ENCODE peak calls at places on chromosomes 11 and 22, in six cellular contexts. D is epithelial cell of esophagus, G is HCT116, Q is lung, V is K562, F is fibroblast of lung. X is an unnamed sample.

GRCh38 chr11:1924121-1924520 is 4.6 kb downstream of the TNNT3 start:
- DNase-seq in D (peak), F (no peak), Q (no peak), G (no peak), V (no peak), X (no peak)

GRCh38 chr11:114559425-114560310 is at the start of gene NXPE1:
- DNase-seq in D (no peak), Q (no peak), V (no peak), F (no peak), G (no peak), X (no peak)

GRCh38 chr11:72738199-72739141 is 13.7 kb downstream of the ARAP1 start:
- DNase-seq in D (peak), Q (peak), F (peak), G (no peak), V (peak), X (no peak)

GRCh38 chr11:61486779-61487178 is 21.8 kb upstream of the LRRC10B start:
- DNase-seq in D (peak), V (no peak), Q (no peak), G (no peak), F (no peak), X (no peak)

GRCh38 chr11:4068962-4069361 is 25.6 kb upstream of the RRM1 start:
- DNase-seq in G (no peak), D (no peak), Q (no peak), V (no peak), F (no peak), X (no peak)

GRCh38 chr22:45425531-45426265 is 12.2 kb downstream of the RIBC2 start:
- DNase-seq in Q (no peak), F (no peak), G (no peak), D (no peak), V (no peak), X (no peak)

GRCh38 chr11:92589512-92589911 is 364.9 kb downstream of the FAT3 start:
- DNase-seq in Q (no peak), G (no peak), F (no peak), V (no peak), D (no peak), X (no peak)

GRCh38 chr11:4680341-4680740 is 17.3 kb downstream of the OR51E2 start:
- DNase-seq in G (no peak), Q (no peak), F (no peak), V (no peak), D (no peak), X (no peak)

GRCh38 chr11:64510759-64511158 is 80.3 kb upstream of the SLC22A12 start:
- DNase-seq in G (no peak), D (no peak), F (no peak), Q (no peak), V (no peak), X (no peak)

GRCh38 chr11:95157824-95158223 is 68.2 kb downstream of the ENDOD1 start:
- DNase-seq in F (no peak), Q (no peak), G (no peak), V (no peak), D (no peak), X (no peak)

GRCh38 chr22:46604306-46604690 is 15.9 kb upstream of the GRAMD4 start:
- DNase-seq in F (peak), V (peak), D (no peak), G (no peak), Q (no peak), X (no peak)

GRCh38 chr11:67276821-67277230 is 10.6 kb downstream of the GRK2 start:
- DNase-seq in Q (no peak), F (peak), D (no peak), G (no peak), V (peak), X (no peak)

GRCh38 chr11:112348480-112349029 is 87.9 kb upstream of the PLET1 start:
- DNase-seq in F (no peak), D (no peak), Q (no peak), G (no peak), V (no peak), X (no peak)

GRCh38 chr11:3186166-3186953 is 21.2 kb upstream of the OSBPL5 start:
- DNase-seq in F (no peak), Q (no peak), V (no peak), D (no peak), G (no peak), X (no peak)

GRCh38 chr11:92477686-92478085 is 253.1 kb downstream of the FAT3 start:
- DNase-seq in F (no peak), D (no peak), V (no peak), G (no peak), Q (no peak), X (no peak)

GRCh38 chr11:8730697-8731020 is 48.1 kb downstream of the RPL27A start:
- DNase-seq in G (no peak), V (no peak), D (no peak), F (no peak), Q (no peak), X (no peak)

GRCh38 chr11:66619080-66619554 is 2.7 kb downstream of the RBM14 start:
- DNase-seq in D (peak), Q (no peak), G (no peak), F (peak), V (no peak), X (no peak)

GRCh38 chr22:38850941-38851849 is 7.4 kb upstream of the NPTXR start:
- DNase-seq in Q (no peak), F (peak), V (peak), D (peak), G (peak), X (no peak)

GRCh38 chr11:76602431-76602861 is 68.1 kb downstream of the LRRC32 start:
- DNase-seq in V (peak), D (no peak), Q (no peak), G (no peak), F (peak), X (no peak)

GRCh38 chr11:118175031-118175531 is 1.4 kb downstream of the SCN2B start:
- DNase-seq in D (peak), F (peak), V (no peak), Q (no peak), G (no peak), X (no peak)

GRCh38 chr22:45226681-45227186 is 14.0 kb downstream of the KIAA0930 start:
- DNase-seq in G (no peak), V (no peak), Q (no peak), D (peak), F (no peak), X (no peak)

GRCh38 chr22:38864361-38865191 is 7.4 kb downstream of the CBX6 start:
- DNase-seq in D (no peak), V (no peak), G (no peak), Q (no peak), F (no peak), X (no peak)

GRCh38 chr11:133988686-133989410 is 32.1 kb upstream of the IGSF9B start:
- DNase-seq in Q (no peak), F (no peak), D (no peak), G (no peak), V (no peak), X (no peak)

GRCh38 chr22:44172370-44173108 is 8.2 kb upstream of the PARVG start:
- DNase-seq in Q (peak), F (no peak), V (peak), D (no peak), G (no peak), X (no peak)

GRCh38 chr22:30538280-30538679 is 8.3 kb downstream of the SEC14L6 start:
- DNase-seq in D (peak), F (no peak), Q (no peak), G (no peak), V (no peak), X (no peak)

GRCh38 chr22:31343235-31344191 is 2.6 kb downstream of the PATZ1 start:
- DNase-seq in V (peak), F (peak), G (no peak), Q (peak), D (peak), X (no peak)

GRCh38 chr22:42745118-42745517 is 24.4 kb upstream of the A4GALT start:
- DNase-seq in F (peak), Q (no peak), D (peak), V (no peak), G (no peak), X (no peak)

GRCh38 chr11:86459682-86460460 is 85.2 kb downstream of the CCDC81 start:
- DNase-seq in D (peak), F (peak), V (no peak), G (peak), Q (peak), X (peak)

GRCh38 chr22:48677621-48678020 is 1150.1 kb downstream of the BRD1 start:
- DNase-seq in D (no peak), V (no peak), G (no peak), F (no peak), Q (no peak), X (no peak)

GRCh38 chr22:44957267-44957905 is 52.4 kb downstream of the PHF21B start:
- DNase-seq in F (no peak), V (peak), G (no peak), Q (no peak), D (no peak), X (no peak)

GRCh38 chr11:69814411-69814810 is 4.8 kb downstream of the FGF3 start:
- DNase-seq in D (no peak), G (no peak), Q (no peak), F (no peak), V (no peak), X (no peak)

GRCh38 chr22:28208036-28208435 is 289.0 kb upstream of the PITPNB start:
- DNase-seq in G (no peak), F (no peak), Q (no peak), V (no peak), D (peak), X (no peak)

GRCh38 chr11:102783016-102783415 is 2.6 kb upstream of the MMP10 start:
- DNase-seq in V (no peak), G (no peak), D (peak), Q (no peak), F (no peak), X (no peak)

GRCh38 chr11:2699185-2699530 is 636 bp downstream of the KCNQ1OT1 start:
- DNase-seq in G (no peak), Q (no peak), V (peak), D (peak), F (no peak), X (no peak)

GRCh38 chr22:41405588-41405987 is 23.8 kb downstream of the TEF start:
- DNase-seq in G (no peak), F (no peak), Q (no peak), V (no peak), D (no peak), X (no peak)

DNA sequence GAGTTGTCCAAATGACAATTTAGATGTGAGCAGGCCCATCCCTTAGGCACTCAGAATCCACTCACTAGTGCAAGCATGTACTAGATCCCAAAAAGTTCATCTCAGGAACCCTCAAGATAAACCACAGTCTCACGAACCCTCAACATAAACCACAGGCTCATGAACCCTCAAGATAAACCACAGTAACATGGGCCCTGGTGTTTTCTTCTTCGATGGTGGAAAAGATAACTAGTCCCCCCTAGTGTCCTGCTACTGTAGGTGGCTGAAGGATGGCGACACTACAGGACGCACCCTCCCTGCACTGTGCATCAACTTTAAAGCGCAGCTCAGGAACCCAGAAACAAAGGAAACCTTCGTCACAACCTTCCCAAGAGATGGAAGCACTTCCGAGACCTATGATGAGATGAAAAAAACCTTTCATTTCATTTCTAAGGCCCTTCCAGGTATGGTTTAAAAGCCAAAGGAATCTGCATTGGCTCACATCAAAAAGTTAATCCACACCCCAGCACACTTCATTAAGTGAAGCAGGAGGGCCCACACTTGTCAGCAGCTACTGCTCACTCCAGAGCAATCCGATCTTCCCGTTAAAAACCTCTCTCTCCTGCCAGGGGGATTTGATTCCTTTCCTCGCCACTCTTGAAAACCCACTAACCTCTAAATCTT is 2.4 kb downstream of the LARGE1 start:
- DNase-seq in G (no peak), Q (no peak), V (no peak), F (peak), D (no peak), X (no peak)
- H3K4me3 ChIP-seq in G (no peak), Q (no peak), V (no peak), F (no peak), D (no peak), X (no peak)

DNA sequence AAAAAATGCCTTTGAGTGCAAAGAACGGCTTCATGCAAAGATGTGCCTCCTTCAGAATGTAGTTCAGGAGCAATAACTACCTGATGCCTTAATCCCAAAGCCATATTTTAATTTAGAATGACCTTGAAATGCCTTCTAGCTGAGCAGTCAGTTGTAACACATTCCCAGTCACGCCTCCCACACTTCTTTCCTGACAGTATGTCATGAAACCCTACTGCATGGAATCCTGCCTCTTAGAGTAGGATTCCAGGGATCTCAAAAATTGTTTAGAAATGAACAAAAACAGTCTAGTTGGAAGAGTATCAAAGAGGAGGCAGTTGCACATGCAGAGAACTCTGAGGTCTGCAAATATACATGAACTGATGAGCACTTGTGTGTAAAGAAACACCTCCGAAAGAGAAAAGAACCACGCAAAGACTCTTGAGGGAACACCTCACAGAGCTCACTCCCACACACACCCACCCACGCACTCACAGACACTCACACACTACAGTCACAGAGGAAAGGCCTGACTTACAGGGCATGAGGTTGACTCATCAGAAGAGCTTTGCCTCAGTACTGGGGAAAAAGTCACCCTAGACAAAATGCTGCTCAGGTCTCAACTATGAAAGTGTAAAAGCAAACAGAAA is 77.4 kb downstream of the GGTLC2 start:
- DNase-seq in G (no peak), F (peak), V (peak), D (peak), Q (no peak), X (peak)
- H3K4me3 ChIP-seq in G (no peak), F (no peak), V (no peak), D (no peak), Q (no peak), X (no peak)

GRCh38 chr11:17477361-17477760 is 716 bp upstream of the ABCC8 start:
- DNase-seq in V (no peak), F (no peak), G (no peak), D (no peak), Q (no peak), X (no peak)

GRCh38 chr11:17477084-17477333 is 364 bp upstream of the ABCC8 start:
- DNase-seq in F (no peak), Q (no peak), V (no peak), G (no peak), D (no peak), X (no peak)

GRCh38 chr11:17478064-17478463 is 1.4 kb upstream of the ABCC8 start:
- DNase-seq in D (no peak), Q (no peak), G (no peak), F (no peak), V (no peak), X (no peak)

GRCh38 chr11:17475666-17476316 is 854 bp downstream of the ABCC8 start:
- DNase-seq in D (no peak), Q (no peak), F (no peak), V (no peak), G (no peak), X (no peak)

DNA sequence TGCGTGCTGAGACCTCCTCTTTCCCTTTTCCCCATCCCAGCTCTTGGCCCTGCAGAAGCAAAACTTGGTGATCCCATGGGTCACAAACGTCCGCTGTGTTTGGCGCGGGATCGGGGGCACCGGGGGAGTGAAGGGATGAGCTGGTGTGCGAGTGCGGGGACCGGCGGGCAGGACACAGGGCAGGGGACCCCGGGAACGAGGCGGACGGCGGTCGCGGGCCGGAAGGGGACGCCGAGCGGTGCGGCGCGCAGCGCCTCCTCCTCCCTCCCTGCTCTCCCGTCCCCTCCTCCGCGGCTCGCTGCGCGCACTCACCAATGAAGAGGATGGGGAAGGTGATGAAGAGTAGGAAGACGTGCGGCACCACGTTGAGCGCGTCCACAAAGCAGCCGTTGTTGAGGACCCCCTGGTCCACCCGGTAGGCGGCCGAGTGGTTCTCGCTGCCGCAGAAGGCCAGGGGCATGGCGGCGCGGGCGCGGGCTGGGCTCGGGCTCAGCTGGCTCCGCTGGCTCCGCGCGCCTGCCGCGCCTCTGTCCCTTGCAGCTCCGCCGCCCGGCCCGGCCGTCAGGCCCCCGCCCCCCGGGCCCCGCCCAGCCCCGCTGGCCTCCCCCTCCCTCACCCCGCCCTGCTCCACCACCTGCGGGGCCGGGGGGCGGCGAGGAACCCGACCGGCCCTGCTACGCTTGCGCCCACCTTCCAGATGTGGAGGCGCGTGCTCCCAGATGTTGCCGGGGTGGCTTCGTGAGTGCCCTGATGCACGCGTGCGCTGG is at the start of gene ABCC8:
- DNase-seq in Q (no peak), V (no peak), F (no peak), D (no peak), G (no peak), X (no peak)
- H3K4me3 ChIP-seq in Q (no peak), V (no peak), F (no peak), D (no peak), G (no peak), X (no peak)

GRCh38 chr22:21685164-21685513 is 19.3 kb downstream of the PPIL2 start:
- DNase-seq in F (no peak), V (no peak), G (no peak), Q (no peak), D (no peak), X (no peak)
- H3K4me3 ChIP-seq in F (no peak), V (no peak), G (no peak), Q (no peak), D (no peak), X (no peak)

GRCh38 chr22:32841175-32841574 is 39.7 kb downstream of the TIMP3 start:
- DNase-seq in D (no peak), G (no peak), Q (no peak), F (no peak), V (no peak), X (no peak)

GRCh38 chr22:32839776-32840571 is 38.5 kb downstream of the TIMP3 start:
- DNase-seq in D (no peak), V (no peak), G (no peak), Q (no peak), F (no peak), X (no peak)

GRCh38 chr22:32843300-32843699 is 41.8 kb downstream of the TIMP3 start:
- DNase-seq in G (no peak), Q (no peak), D (no peak), F (no peak), V (no peak), X (no peak)

GRCh38 chr22:32844251-32844650 is 42.7 kb downstream of the TIMP3 start:
- DNase-seq in F (no peak), V (no peak), G (no peak), Q (no peak), D (no peak), X (no peak)

GRCh38 chr22:32842486-32842885 is 41.0 kb downstream of the TIMP3 start:
- DNase-seq in D (no peak), G (no peak), F (no peak), V (no peak), Q (no peak), X (no peak)
- H3K4me3 ChIP-seq in D (no peak), G (no peak), F (no peak), V (no peak), Q (no peak), X (no peak)

GRCh38 chr22:50199251-50199721 is 1.5 kb upstream of the SELENOO start:
- DNase-seq in V (no peak), G (no peak), D (no peak), Q (no peak), F (no peak), X (no peak)
- H3K4me3 ChIP-seq in V (no peak), G (no peak), D (no peak), Q (no peak), F (no peak), X (no peak)

DNA sequence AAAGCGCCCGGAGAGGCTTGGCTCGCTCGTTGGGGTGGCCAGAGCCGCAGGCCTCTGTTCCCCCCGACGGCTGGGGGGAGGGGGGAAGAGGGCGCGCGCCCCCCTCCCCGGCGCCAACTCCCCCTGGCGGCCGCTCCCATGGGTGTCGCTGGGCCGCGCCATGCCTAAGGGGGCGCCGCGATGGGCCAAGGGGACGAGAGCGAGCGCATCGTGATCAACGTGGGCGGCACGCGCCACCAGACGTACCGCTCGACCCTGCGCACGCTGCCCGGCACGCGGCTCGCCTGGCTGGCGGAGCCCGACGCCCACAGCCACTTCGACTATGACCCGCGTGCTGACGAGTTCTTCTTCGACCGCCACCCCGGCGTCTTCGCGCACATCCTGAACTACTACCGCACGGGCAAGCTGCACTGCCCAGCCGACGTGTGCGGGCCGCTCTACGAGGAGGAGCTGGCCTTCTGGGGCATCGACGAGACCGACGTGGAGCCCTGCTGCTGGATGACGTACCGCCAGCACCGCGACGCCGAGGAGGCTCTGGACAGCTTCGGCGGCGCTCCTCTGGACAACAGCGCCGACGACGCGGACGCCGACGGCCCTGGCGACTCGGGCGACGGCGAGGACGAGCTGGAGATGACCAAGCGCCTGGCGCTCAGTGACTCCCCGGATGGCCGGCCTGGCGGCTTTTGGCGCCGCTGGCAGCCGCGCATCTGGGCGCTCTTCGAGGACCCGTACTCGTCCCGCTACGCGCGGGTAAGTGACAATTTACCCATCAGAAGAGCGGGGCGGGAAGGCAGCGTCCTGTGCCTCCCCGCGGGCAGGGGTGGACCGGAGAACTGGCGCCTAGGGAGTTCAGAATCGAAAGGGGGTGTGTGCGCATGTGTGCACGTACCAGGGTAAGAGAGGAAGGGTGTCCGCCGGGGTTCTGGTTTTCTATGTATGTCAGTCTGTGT is 1.5 kb downstream of the KCNC1 start:
- DNase-seq in F (no peak), G (no peak), D (no peak), Q (no peak), V (no peak), X (no peak)
- H3K4me3 ChIP-seq in F (no peak), G (no peak), D (no peak), Q (no peak), V (no peak), X (no peak)

GRCh38 chr22:36931446-36931845 is 18.0 kb downstream of the CSF2RB start:
- DNase-seq in V (no peak), F (no peak), G (no peak), Q (no peak), D (no peak), X (no peak)
- H3K4me3 ChIP-seq in V (no peak), F (no peak), G (no peak), Q (no peak), D (no peak), X (no peak)

X was measured in AG04449.